ENCODE peak calls at places on chromosomes 2 and 18, in seven cellular contexts. S is left cardiac atrium, E is T follicular helper cell, M is Caki2, J is NAMALWA, C is endothelial cell, V is T-helper 17 cell. A is an unnamed sample.

GRCh38 chr2:226644342-226644957 is 155.2 kb downstream of the IRS1 start:
- DNase-seq in S (no peak), E (no peak), M (no peak), J (no peak), C (no peak), V (no peak), A (no peak)

GRCh38 chr18:63970803-63971191 is 916 bp downstream of the SERPINB8 start:
- DNase-seq in S (peak), E (no peak), M (no peak), J (no peak), C (peak), V (no peak), A (peak)

GRCh38 chr18:42510540-42510939 is 555.5 kb downstream of the PIK3C3 start:
- DNase-seq in S (no peak), E (no peak), M (no peak), J (no peak), C (no peak), V (no peak), A (no peak)

GRCh38 chr18:77899972-77900754 is 650.5 kb downstream of the GALR1 start:
- DNase-seq in S (peak), E (peak), M (peak), J (peak), C (no peak), V (peak), A (no peak)

GRCh38 chr2:231605607-231606091 is 13.0 kb downstream of the TEX44 start:
- DNase-seq in S (peak), E (no peak), M (no peak), J (peak), C (no peak), V (no peak), A (no peak)

GRCh38 chr2:201448701-201449100 is 2.6 kb downstream of the TRAK2 start:
- DNase-seq in S (no peak), E (peak), M (no peak), J (no peak), C (no peak), V (no peak), A (no peak)

GRCh38 chr18:14940738-14941137 is 192.8 kb downstream of the ANKRD30B start:
- DNase-seq in S (no peak), E (no peak), M (no peak), J (no peak), C (no peak), V (no peak), A (no peak)

GRCh38 chr18:46542545-46542944 is 114.5 kb downstream of the LOXHD1 start:
- DNase-seq in S (no peak), E (no peak), M (peak), J (no peak), C (peak), V (no peak), A (no peak)

GRCh38 chr18:62030091-62030985 is 137.5 kb upstream of the RNF152 start:
- DNase-seq in S (no peak), E (no peak), M (no peak), J (no peak), C (no peak), V (no peak), A (no peak)

GRCh38 chr2:193373139-193373538 is 1178.4 kb upstream of the TMEFF2 start:
- DNase-seq in S (no peak), E (no peak), M (no peak), J (no peak), C (no peak), V (no peak), A (no peak)

GRCh38 chr2:173216668-173217067 is 138.0 kb upstream of the CDCA7 start:
- DNase-seq in S (no peak), E (no peak), M (no peak), J (no peak), C (no peak), V (no peak), A (no peak)

GRCh38 chr2:235001237-235002133 is 49.7 kb downstream of the SH3BP4 start:
- DNase-seq in S (no peak), E (no peak), M (no peak), J (no peak), C (no peak), V (no peak), A (peak)

GRCh38 chr2:44651974-44652373 is 289.5 kb upstream of the SIX3 start:
- DNase-seq in S (no peak), E (no peak), M (no peak), J (no peak), C (no peak), V (no peak), A (no peak)

GRCh38 chr18:52588916-52589315 is 248.9 kb downstream of the DCC start:
- DNase-seq in S (no peak), E (no peak), M (no peak), J (no peak), C (no peak), V (no peak), A (no peak)

GRCh38 chr18:1884623-1885022 is 686.7 kb downstream of the METTL4 start:
- DNase-seq in S (no peak), E (no peak), M (no peak), J (no peak), C (no peak), V (no peak), A (no peak)

GRCh38 chr2:219639356-219639755 is 11.9 kb downstream of the SLC4A3 start:
- DNase-seq in S (peak), E (no peak), M (no peak), J (no peak), C (no peak), V (no peak), A (no peak)

GRCh38 chr2:86477349-86477748 is 36.2 kb downstream of the KDM3A start:
- DNase-seq in S (no peak), E (no peak), M (no peak), J (no peak), C (no peak), V (no peak), A (no peak)

GRCh38 chr2:129056959-129057317 is 738.3 kb upstream of the HS6ST1 start:
- DNase-seq in S (no peak), E (no peak), M (no peak), J (no peak), C (no peak), V (no peak), A (no peak)

GRCh38 chr2:63613391-63613901 is 24.7 kb downstream of the MDH1 start:
- DNase-seq in S (no peak), E (no peak), M (no peak), J (no peak), C (no peak), V (no peak), A (no peak)

GRCh38 chr2:42598656-42599267 is 30.3 kb downstream of the MTA3 start:
- DNase-seq in S (no peak), E (no peak), M (no peak), J (peak), C (no peak), V (no peak), A (no peak)

GRCh38 chr2:167508709-167509108 is 620.4 kb downstream of the XIRP2 start:
- DNase-seq in S (no peak), E (no peak), M (no peak), J (no peak), C (no peak), V (no peak), A (no peak)

GRCh38 chr2:105795575-105795934 is 50.8 kb downstream of the NCK2 start:
- DNase-seq in S (no peak), E (no peak), M (no peak), J (peak), C (no peak), V (no peak), A (no peak)

GRCh38 chr18:53254265-53254664 is 914.3 kb downstream of the DCC start:
- DNase-seq in S (no peak), E (no peak), M (no peak), J (no peak), C (no peak), V (no peak), A (no peak)

GRCh38 chr2:232406556-232407310 is at the start of gene ALPG:
- DNase-seq in S (no peak), E (no peak), M (no peak), J (no peak), C (no peak), V (no peak), A (no peak)

GRCh38 chr18:49898421-49898820 is 85.1 kb upstream of the ACAA2 start:
- DNase-seq in S (peak), E (peak), M (peak), J (peak), C (peak), V (no peak), A (peak)

GRCh38 chr2:3606028-3606369 is 11.1 kb downstream of the COLEC11 start:
- DNase-seq in S (no peak), E (no peak), M (no peak), J (no peak), C (no peak), V (no peak), A (no peak)

GRCh38 chr2:3902131-3902530 is 198.8 kb downstream of the DCDC2C start:
- DNase-seq in S (peak), E (no peak), M (no peak), J (no peak), C (no peak), V (no peak), A (no peak)

GRCh38 chr2:217110550-217110949 is 250.7 kb upstream of the TNP1 start:
- DNase-seq in S (no peak), E (no peak), M (no peak), J (no peak), C (no peak), V (no peak), A (no peak)

GRCh38 chr18:59049726-59050660 is 89.7 kb upstream of the SEC11C start:
- DNase-seq in S (no peak), E (no peak), M (no peak), J (no peak), C (no peak), V (no peak), A (no peak)

GRCh38 chr2:134553657-134554056 is 165.1 kb downstream of the TMEM163 start:
- DNase-seq in S (no peak), E (no peak), M (no peak), J (no peak), C (no peak), V (no peak), A (no peak)

GRCh38 chr2:121173806-121174205 is 111.2 kb downstream of the TFCP2L1 start:
- DNase-seq in S (no peak), E (no peak), M (no peak), J (no peak), C (no peak), V (no peak), A (no peak)

GRCh38 chr2:26598336-26599006 is 42.7 kb downstream of the CIB4 start:
- DNase-seq in S (no peak), E (no peak), M (no peak), J (no peak), C (peak), V (no peak), A (no peak)

GRCh38 chr18:39421319-39421718 is 1855.7 kb upstream of the CELF4 start:
- DNase-seq in S (no peak), E (no peak), M (no peak), J (no peak), C (no peak), V (no peak), A (no peak)

GRCh38 chr2:148982282-148982681 is 56.2 kb upstream of the LYPD6B start:
- DNase-seq in S (no peak), E (no peak), M (no peak), J (no peak), C (no peak), V (no peak), A (no peak)

A was measured in mucosa of gallbladder.